ENCODE peak calls at places on chromosomes 3 and 15, in seven cellular contexts. O is ovary, U is cardiac muscle cell, H is AG10803, F is nephron progenitor cell, R is tibial nerve, Q is thoracic aorta. K is an unnamed sample.

GRCh38 chr3:123157598-123158287 is 44.0 kb upstream of the SEC22A start:
- DNase-seq in O (no peak), U (no peak), H (no peak), F (no peak), R (no peak), Q (no peak), K (no peak)

GRCh38 chr3:14410501-14411165 is 8.2 kb downstream of the SLC6A6 start:
- DNase-seq in O (no peak), U (no peak), H (peak; percentile 91), F (no peak), R (no peak), Q (no peak), K (no peak)

GRCh38 chr3:155093261-155093660 is 13.1 kb downstream of the MME start:
- DNase-seq in O (no peak), U (no peak), H (no peak), F (no peak), R (no peak), Q (no peak), K (no peak)

GRCh38 chr15:72785452-72786243 is 2.1 kb upstream of the ADPGK start:
- DNase-seq in O (peak; percentile 22), U (no peak), H (peak; percentile 71), F (no peak), R (no peak), Q (no peak), K (no peak)

GRCh38 chr15:99426431-99427105 is 139.2 kb upstream of the MEF2A start:
- DNase-seq in O (peak; percentile 14), U (no peak), H (no peak), F (no peak), R (no peak), Q (no peak), K (no peak)

GRCh38 chr3:150744041-150745026 is 18.6 kb downstream of the SIAH2 start:
- DNase-seq in O (no peak), U (no peak), H (no peak), F (no peak), R (no peak), Q (no peak), K (no peak)

GRCh38 chr15:88617790-88618189 is 3.4 kb upstream of the AEN start:
- DNase-seq in O (no peak), U (no peak), H (no peak), F (no peak), R (no peak), Q (no peak), K (no peak)

GRCh38 chr3:171838218-171838720 is 4.9 kb upstream of the TMEM212 start:
- DNase-seq in O (peak; percentile 74), U (peak; percentile 30), H (peak; percentile 88), F (peak; percentile 31), R (peak; percentile 31), Q (no peak), K (no peak)

GRCh38 chr3:14824646-14825045 is 5.9 kb downstream of the FGD5 start:
- DNase-seq in O (no peak), U (no peak), H (no peak), F (no peak), R (no peak), Q (no peak), K (no peak)

GRCh38 chr15:90143176-90143655 is 40.9 kb upstream of the IDH2 start:
- DNase-seq in O (peak; percentile 28), U (peak; percentile 87), H (no peak), F (peak; percentile 84), R (no peak), Q (no peak), K (peak; percentile 86)

GRCh38 chr3:4757949-4758855 is 221.0 kb upstream of the BHLHE40 start:
- DNase-seq in O (no peak), U (no peak), H (no peak), F (no peak), R (no peak), Q (no peak), K (no peak)

GRCh38 chr3:129291487-129291886 is 12.8 kb downstream of the HMCES start:
- DNase-seq in O (no peak), U (no peak), H (peak; percentile 33), F (no peak), R (no peak), Q (no peak), K (no peak)

GRCh38 chr15:70430029-70430428 is 332.3 kb upstream of the TLE3 start:
- DNase-seq in O (no peak), U (no peak), H (peak; percentile 67), F (no peak), R (no peak), Q (no peak), K (no peak)

GRCh38 chr3:59752925-59753324 is 703.1 kb upstream of the CFAP20DC start:
- DNase-seq in O (no peak), U (no peak), H (no peak), F (no peak), R (no peak), Q (no peak), K (no peak)

GRCh38 chr15:65767264-65767595 is 24.9 kb downstream of the DENND4A start:
- DNase-seq in O (no peak), U (no peak), H (no peak), F (no peak), R (no peak), Q (no peak), K (no peak)

GRCh38 chr15:23467110-23467600 is 20.1 kb upstream of the GOLGA6L2 start:
- DNase-seq in O (no peak), U (peak; percentile 34), H (peak; percentile 41), F (no peak), R (no peak), Q (no peak), K (no peak)

GRCh38 chr3:124730920-124731297 is 657 bp downstream of the UMPS start:
- DNase-seq in O (no peak), U (no peak), H (no peak), F (no peak), R (no peak), Q (no peak), K (no peak)

GRCh38 chr15:91553455-91553854 is 300.1 kb upstream of the SLCO3A1 start:
- DNase-seq in O (no peak), U (no peak), H (no peak), F (no peak), R (no peak), Q (no peak), K (no peak)

GRCh38 chr3:127831723-127832172 is 9.4 kb upstream of the MGLL start:
- DNase-seq in O (no peak), U (peak; percentile 63), H (peak; percentile 49), F (peak; percentile 46), R (no peak), Q (no peak), K (no peak)

GRCh38 chr15:20340931-20341661 is 200.5 kb downstream of the GOLGA6L6 start:
- DNase-seq in O (peak; percentile 64), U (peak; percentile 46), H (peak; percentile 21), F (peak; percentile 55), R (no peak), Q (no peak), K (peak; percentile 100)

GRCh38 chr3:8900065-8900464 is 63.2 kb downstream of the RAD18 start:
- DNase-seq in O (no peak), U (peak; percentile 52), H (peak; percentile 42), F (no peak), R (no peak), Q (no peak), K (no peak)

GRCh38 chr3:97815149-97815917 is 6.5 kb upstream of the CRYBG3 start:
- DNase-seq in O (no peak), U (no peak), H (no peak), F (no peak), R (no peak), Q (no peak), K (no peak)

GRCh38 chr15:70995383-70995965 is 102.8 kb downstream of the LRRC49 start:
- DNase-seq in O (no peak), U (no peak), H (no peak), F (no peak), R (no peak), Q (no peak), K (no peak)

GRCh38 chr3:139577899-139578298 is 38.4 kb upstream of the RBP1 start:
- DNase-seq in O (no peak), U (no peak), H (no peak), F (no peak), R (no peak), Q (no peak), K (no peak)

GRCh38 chr15:22930782-22931484 is 49.2 kb downstream of the CYFIP1 start:
- DNase-seq in O (no peak), U (no peak), H (peak; percentile 46), F (no peak), R (no peak), Q (no peak), K (no peak)

DNA sequence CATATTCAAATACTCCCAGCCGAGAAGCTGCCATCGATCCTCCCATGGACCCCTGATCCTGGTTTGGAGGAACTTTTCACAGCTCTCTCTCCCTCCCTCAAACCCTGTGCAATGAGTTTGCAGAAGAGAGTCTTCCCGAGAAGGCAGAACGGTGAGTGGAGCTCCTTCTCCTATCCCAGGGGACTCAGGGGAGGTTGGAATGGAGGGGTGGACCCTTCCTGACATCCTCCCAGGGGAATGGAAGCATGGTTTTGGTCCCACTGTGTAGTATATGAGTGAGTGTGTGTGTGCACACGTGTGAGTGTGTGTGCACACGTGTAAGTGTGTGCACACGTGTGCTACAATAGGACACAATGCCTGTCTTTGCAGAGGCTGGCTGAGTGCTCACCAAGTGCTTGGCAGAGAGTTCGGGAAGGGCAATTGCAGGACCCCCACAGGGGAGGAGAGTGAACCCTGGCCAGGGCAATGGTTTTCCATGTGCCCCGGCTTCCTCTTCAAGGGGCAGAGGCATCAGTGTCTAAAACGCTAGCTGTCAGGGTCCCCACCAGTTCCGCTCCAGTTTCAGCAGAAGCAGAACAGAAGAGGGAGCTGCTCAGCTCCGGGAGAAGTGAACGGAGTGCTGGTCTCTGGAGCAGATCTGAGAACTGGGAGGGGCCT is 13.8 kb upstream of the IL16 start:
- DNase-seq in O (peak; percentile 40), U (no peak), H (no peak), F (no peak), R (no peak), Q (no peak), K (no peak)
- TF ChIP-seq CTCF in O (no peak), U (peak; percentile 27), H (peak; percentile 46), F (no peak), R (peak; percentile 35), Q (no peak), K (no peak)

GRCh38 chr3:377158-377561 is 180.6 kb downstream of the CHL1 start:
- DNase-seq in O (no peak), U (peak; percentile 19), H (peak; percentile 13), F (peak; percentile 8), R (no peak), Q (no peak), K (no peak)
- TF ChIP-seq CTCF in O (peak; percentile 24), U (peak; percentile 9), H (peak; percentile 37), F (peak; percentile 58), R (peak; percentile 6), Q (no peak), K (peak; percentile 52)

GRCh38 chr3:115986555-115987207 is 363.4 kb downstream of the GAP43 start:
- DNase-seq in O (no peak), U (no peak), H (no peak), F (no peak), R (no peak), Q (no peak), K (no peak)
- TF ChIP-seq CTCF in O (no peak), U (peak; percentile 32), H (peak; percentile 44), F (no peak), R (no peak), Q (no peak), K (peak; percentile 47)

GRCh38 chr15:79929412-79929811 is 32.6 kb upstream of the MTHFS start:
- DNase-seq in O (no peak), U (no peak), H (no peak), F (no peak), R (no peak), Q (no peak), K (no peak)
- TF ChIP-seq CTCF in O (no peak), U (no peak), H (no peak), F (no peak), R (no peak), Q (no peak), K (no peak)

GRCh38 chr3:33447958-33448357 is 7.8 kb upstream of the UBP1 start:
- DNase-seq in O (no peak), U (peak; percentile 8), H (no peak), F (peak; percentile 7), R (no peak), Q (no peak), K (peak; percentile 77)
- TF ChIP-seq CTCF in O (no peak), U (no peak), H (no peak), F (no peak), R (no peak), Q (no peak), K (no peak)